ENCODE peak calls at places on chromosomes 2 and 18, in six cellular contexts. B is bronchial epithelial cell, G is AG04450, A is fibroblast of the aortic adventitia, E is right lobe of liver, W is esophagus squamous epithelium. O is an unnamed sample.

GRCh38 chr2:14420851-14421250 is 211.7 kb upstream of the LRATD1 start:
- DNase-seq in W (no peak), A (peak), G (no peak), E (no peak), B (peak), O (peak)

GRCh38 chr2:12718662-12719399 is 2.1 kb downstream of the TRIB2 start:
- DNase-seq in B (no peak), E (no peak), A (no peak), G (no peak), W (no peak), O (no peak)

GRCh38 chr18:79986726-79987125 is 1.6 kb downstream of the TXNL4A start:
- DNase-seq in W (no peak), B (no peak), G (no peak), A (no peak), E (no peak), O (no peak)

GRCh38 chr2:45256173-45256866 is 247.1 kb upstream of the SIX2 start:
- DNase-seq in E (peak), G (no peak), B (no peak), W (no peak), A (peak), O (no peak)

GRCh38 chr2:226030369-226031077 is 631.0 kb downstream of the NYAP2 start:
- DNase-seq in G (no peak), B (no peak), E (no peak), A (no peak), W (no peak), O (no peak)

GRCh38 chr18:42182728-42183700 is 228.0 kb downstream of the PIK3C3 start:
- DNase-seq in G (no peak), B (peak), A (peak), W (no peak), E (no peak), O (no peak)

GRCh38 chr18:62521588-62521987 is 1.2 kb upstream of the ZCCHC2 start:
- DNase-seq in A (no peak), W (no peak), G (no peak), E (no peak), B (no peak), O (no peak)

GRCh38 chr2:239951117-239951734 is 73.9 kb downstream of the NDUFA10 start:
- DNase-seq in A (no peak), E (no peak), G (no peak), W (no peak), B (no peak), O (no peak)

GRCh38 chr2:143802871-143803650 is 673.8 kb downstream of the ARHGAP15 start:
- DNase-seq in E (no peak), W (no peak), G (no peak), A (no peak), B (no peak), O (peak)

GRCh38 chr2:102967451-102967850 is 205.6 kb downstream of the TMEM182 start:
- DNase-seq in A (peak), B (no peak), W (no peak), G (no peak), E (no peak), O (no peak)

GRCh38 chr2:196331143-196331542 is 159.8 kb upstream of the STK17B start:
- DNase-seq in E (no peak), W (no peak), G (peak), A (peak), B (peak), O (no peak)

GRCh38 chr18:10194592-10194991 is 259.8 kb upstream of the APCDD1 start:
- DNase-seq in G (no peak), B (no peak), E (no peak), A (no peak), W (no peak), O (no peak)

GRCh38 chr2:54771166-54771565 is 47.7 kb downstream of the EML6 start:
- DNase-seq in G (no peak), A (no peak), B (peak), W (no peak), E (no peak), O (no peak)

DNA sequence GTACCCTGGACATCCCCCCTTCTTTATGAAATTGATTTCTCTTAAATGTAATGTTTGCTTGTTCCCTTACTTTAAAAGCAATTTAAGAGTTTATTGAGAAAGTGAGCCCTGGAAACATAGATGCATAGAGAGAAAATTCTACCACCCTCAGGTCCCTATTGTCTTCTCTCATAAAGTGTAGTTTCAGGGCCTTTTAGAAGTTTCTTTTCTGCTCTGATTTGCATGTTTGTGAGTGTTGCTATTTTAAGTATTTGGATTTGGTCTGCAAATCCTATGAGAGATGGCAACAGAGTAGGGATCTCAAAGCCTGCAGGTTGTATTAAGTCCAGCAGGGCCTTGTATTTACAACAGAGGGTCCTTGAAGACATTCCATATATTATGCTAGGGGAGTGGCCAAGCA is 22.6 kb upstream of the IL37 start:
- DNase-seq in W (no peak), A (no peak), G (no peak), B (no peak), E (no peak), O (no peak)
- H3K4me3 ChIP-seq in W (no peak), A (no peak), G (no peak), B (no peak), E (no peak), O (no peak)

GRCh38 chr2:66576381-66577330 is 141.7 kb downstream of the MEIS1 start:
- DNase-seq in B (no peak), A (peak), E (no peak), W (no peak), G (no peak), O (no peak)
- TF ChIP-seq CTCF in B (no peak), A (no peak), E (no peak), W (no peak), G (peak), O (no peak)

GRCh38 chr2:207937253-207937652 is 88.1 kb downstream of the PLEKHM3 start:
- DNase-seq in W (no peak), A (no peak), G (no peak), E (no peak), B (no peak), O (no peak)

GRCh38 chr2:207938886-207939285 is 86.4 kb downstream of the PLEKHM3 start:
- DNase-seq in G (no peak), W (no peak), E (no peak), A (no peak), B (no peak), O (no peak)

GRCh38 chr2:207937818-207938217 is 87.5 kb downstream of the PLEKHM3 start:
- DNase-seq in B (peak), E (no peak), A (peak), W (no peak), G (no peak), O (no peak)

GRCh38 chr2:207939342-207940108 is 85.8 kb downstream of the PLEKHM3 start:
- DNase-seq in G (no peak), E (no peak), B (peak), A (no peak), W (no peak), O (no peak)

DNA sequence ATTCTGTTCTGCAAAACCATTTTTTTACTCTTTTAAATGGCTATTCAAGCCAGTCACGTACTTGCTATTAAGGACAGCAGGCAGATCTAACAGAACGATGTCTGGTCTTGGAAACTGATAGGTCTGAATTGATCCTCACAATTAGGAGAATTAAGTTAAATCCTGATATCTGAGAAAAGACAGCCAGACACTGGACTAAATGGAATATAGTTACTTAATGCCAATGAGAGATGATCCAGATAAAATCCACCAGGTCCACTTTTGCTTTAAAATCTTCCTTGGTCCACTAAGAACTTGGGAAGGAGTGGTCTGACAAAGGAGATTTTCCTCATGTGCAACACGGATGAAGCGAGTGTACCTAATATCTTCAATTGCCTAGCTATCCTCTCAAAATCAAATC is 86.9 kb downstream of the PLEKHM3 start:
- DNase-seq in G (no peak), E (no peak), B (no peak), A (no peak), W (no peak), O (no peak)
- H3K4me3 ChIP-seq in G (no peak), E (no peak), B (no peak), A (no peak), W (no peak), O (no peak)

GRCh38 chr2:176109955-176110345 is 2.9 kb downstream of the HOXD11 start:
- DNase-seq in G (no peak), B (no peak), W (no peak), A (no peak), E (no peak), O (no peak)

GRCh38 chr2:176109226-176109954 is 2.3 kb downstream of the HOXD11 start:
- DNase-seq in W (no peak), G (no peak), B (no peak), E (no peak), A (no peak), O (no peak)

GRCh38 chr2:176111891-176112374 is 4.6 kb upstream of the HOXD10 start:
- DNase-seq in W (no peak), A (no peak), E (no peak), B (no peak), G (no peak), O (no peak)

GRCh38 chr2:176112375-176113302 is 3.9 kb upstream of the HOXD10 start:
- DNase-seq in E (no peak), G (no peak), W (no peak), B (no peak), A (no peak), O (no peak)

GRCh38 chr2:176110975-176111663 is 4.0 kb downstream of the HOXD11 start:
- DNase-seq in A (peak), E (no peak), B (peak), G (no peak), W (no peak), O (no peak)
- TF ChIP-seq CTCF in A (peak), E (peak), B (peak), G (peak), W (peak), O (peak)

O was measured in GM06990.